ENCODE peak calls at places on chromosome 22, in four cellular contexts. J is H1, K is IMR-90, C is neural progenitor cell. R is an unnamed sample.

GRCh38 chr22:23570681-23571080 is 9.4 kb downstream of the IGLL1 start:
- DNase-seq in C (no peak), J (no peak), K (no peak), R (no peak)

GRCh38 chr22:46688949-46689348 is 49.1 kb downstream of the CERK start:
- DNase-seq in C (no peak), K (no peak), J (no peak), R (no peak)

GRCh38 chr22:43183496-43184263 is 3.3 kb downstream of the TTLL12 start:
- DNase-seq in C (no peak), K (peak; percentile 64), J (no peak), R (peak; percentile 44)

GRCh38 chr22:49975543-49976389 is 15.2 kb downstream of the PIM3 start:
- DNase-seq in J (no peak), K (no peak), C (peak; percentile 52), R (peak; percentile 28)

GRCh38 chr22:20792966-20793332 is 19.0 kb downstream of the SERPIND1 start:
- DNase-seq in K (no peak), J (no peak), C (no peak), R (peak; percentile 21)

GRCh38 chr22:37559901-37560681 is at the start of gene CDC42EP1:
- DNase-seq in K (peak; percentile 36), C (peak; percentile 74), J (no peak), R (peak; percentile 82)

GRCh38 chr22:43400449-43400848 is 11.4 kb upstream of the MPPED1 start:
- DNase-seq in K (no peak), J (no peak), C (no peak), R (no peak)

GRCh38 chr22:43236401-43237166 is 49.6 kb upstream of the TTLL12 start:
- DNase-seq in J (no peak), C (no peak), K (no peak), R (no peak)

GRCh38 chr22:23969071-23969470 is 2.4 kb downstream of the DDTL start:
- DNase-seq in C (no peak), K (no peak), J (no peak), R (no peak)

GRCh38 chr22:49260681-49261580 is 566.7 kb downstream of the BRD1 start:
- DNase-seq in K (no peak), J (no peak), C (no peak), R (no peak)